ENCODE peak calls at places on chromosome 5, in seven cellular contexts. N is HCT116, D is HepG2, B is SK-N-SH, A is H1, C is K562, L is GM12878. M is an unnamed sample.

GRCh38 chr5:173919443-173919842 is 31.3 kb downstream of the CPEB4 start:
- DNase-seq in N (no peak), D (peak; percentile 68), B (no peak), A (no peak), C (no peak), L (no peak), M (peak; percentile 46)

GRCh38 chr5:100777680-100778281 is 125.3 kb downstream of the ST8SIA4 start:
- DNase-seq in N (peak; percentile 29), D (no peak), B (no peak), A (no peak), C (peak; percentile 1), L (peak; percentile 80), M (no peak)

GRCh38 chr5:177265395-177265794 is 38.1 kb downstream of the RAB24 start:
- DNase-seq in N (no peak), D (no peak), B (no peak), A (no peak), C (no peak), L (no peak), M (no peak)

GRCh38 chr5:99019812-99020697 is 91.2 kb upstream of the CHD1 start:
- DNase-seq in N (peak; percentile 65), D (peak; percentile 59), B (no peak), A (no peak), C (peak; percentile 59), L (no peak), M (peak; percentile 61)

GRCh38 chr5:307794-308579 is 13.5 kb upstream of the AHRR start:
- DNase-seq in N (no peak), D (no peak), B (no peak), A (no peak), C (no peak), L (no peak), M (no peak)

GRCh38 chr5:64807505-64807904 is 38.8 kb downstream of the CWC27 start:
- DNase-seq in N (no peak), D (no peak), B (no peak), A (no peak), C (no peak), L (no peak), M (no peak)

GRCh38 chr5:3912790-3913189 is 317.2 kb downstream of the IRX1 start:
- DNase-seq in N (no peak), D (no peak), B (no peak), A (no peak), C (no peak), L (no peak), M (no peak)

GRCh38 chr5:128551476-128551875 is 13.4 kb upstream of the FBN2 start:
- DNase-seq in N (no peak), D (no peak), B (no peak), A (no peak), C (no peak), L (no peak), M (no peak)

GRCh38 chr5:137563646-137564474 is 64.7 kb upstream of the SPOCK1 start:
- DNase-seq in N (no peak), D (no peak), B (peak; percentile 61), A (no peak), C (no peak), L (no peak), M (no peak)

GRCh38 chr5:180090769-180091546 is 19.4 kb upstream of the RNF130 start:
- DNase-seq in N (peak; percentile 64), D (peak; percentile 52), B (no peak), A (peak; percentile 72), C (peak; percentile 62), L (no peak), M (no peak)

GRCh38 chr5:171314728-171315385 is 5.8 kb downstream of the TLX3 start:
- DNase-seq in N (no peak), D (no peak), B (no peak), A (peak; percentile 65), C (no peak), L (no peak), M (no peak)

GRCh38 chr5:180324633-180324955 is 28.5 kb downstream of the GFPT2 start:
- DNase-seq in N (no peak), D (no peak), B (no peak), A (no peak), C (no peak), L (no peak), M (no peak)

GRCh38 chr5:100826133-100826532 is 76.9 kb downstream of the ST8SIA4 start:
- DNase-seq in N (no peak), D (no peak), B (no peak), A (no peak), C (no peak), L (peak; percentile 69), M (no peak)

GRCh38 chr5:126594077-126594476 is 942 bp downstream of the ALDH7A1 start:
- DNase-seq in N (no peak), D (no peak), B (no peak), A (no peak), C (no peak), L (no peak), M (peak; percentile 5)
- TF ChIP-seq SIN3A in N (no peak), D (no peak), B (no peak), A (no peak), C (no peak), L (no peak), M (no peak)

DNA sequence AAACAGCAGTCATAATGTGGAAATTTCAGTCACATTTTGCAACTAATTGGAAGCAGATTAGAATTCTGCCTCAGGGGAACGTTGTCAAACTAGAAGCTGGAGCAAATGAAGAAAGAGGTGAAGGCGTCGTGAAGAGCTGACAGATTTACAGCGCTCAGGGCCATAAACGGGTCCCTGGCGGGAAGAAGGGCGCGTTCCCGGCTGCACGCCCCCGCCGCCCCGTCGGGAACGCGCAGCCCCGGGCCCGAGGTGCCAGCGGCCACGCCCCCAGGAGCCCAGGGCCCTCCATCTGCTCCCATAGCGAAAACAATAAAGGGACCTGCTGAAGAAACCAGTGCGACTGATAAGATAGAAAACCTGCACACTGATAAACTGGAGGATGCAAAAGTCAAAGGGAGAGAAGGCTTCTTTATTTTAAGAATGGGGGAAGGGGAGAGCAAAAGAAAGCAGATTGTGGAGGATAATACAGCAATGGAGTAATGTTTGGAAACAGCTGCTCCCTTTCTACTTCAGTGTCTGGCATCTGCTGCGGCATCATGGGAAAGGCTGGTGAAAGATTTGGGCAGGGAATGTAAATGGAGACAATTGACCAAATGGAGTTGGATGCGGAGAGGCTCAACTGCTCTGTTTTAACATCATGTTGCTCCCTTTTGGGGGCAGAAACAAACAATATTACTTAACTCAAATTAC is 11.1 kb downstream of the ZNF608 start:
- DNase-seq in N (no peak), D (no peak), B (peak; percentile 80), A (peak; percentile 76), C (peak; percentile 55), L (no peak), M (no peak)
- TF ChIP-seq SIN3A in N (no peak), D (no peak), B (no peak), A (peak; percentile 48), C (no peak), L (no peak), M (no peak)

DNA sequence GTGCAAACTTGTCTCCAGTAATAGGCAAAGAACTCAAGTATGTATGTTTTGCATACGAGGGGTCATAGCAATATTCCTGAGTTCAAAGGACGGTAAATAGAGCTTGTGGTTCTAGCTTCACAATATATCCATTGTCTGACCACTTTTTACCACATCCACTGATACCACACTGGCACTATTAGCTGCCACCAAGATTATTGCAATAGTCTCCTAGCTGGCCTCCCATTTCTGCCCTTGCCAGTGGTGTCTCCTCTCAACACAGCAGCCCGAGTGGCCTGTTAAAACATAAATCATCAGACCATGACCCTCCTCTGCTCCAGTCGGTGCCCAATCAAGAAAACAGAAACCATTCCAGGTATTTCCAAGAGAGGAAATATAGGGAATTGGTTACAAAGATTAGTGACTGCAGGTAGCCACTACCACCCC is 17.0 kb downstream of the GRXCR2 start:
- DNase-seq in N (no peak), D (peak; percentile 65), B (no peak), A (no peak), C (no peak), L (no peak), M (no peak)
- TF ChIP-seq SIN3A in N (no peak), D (no peak), B (no peak), A (no peak), C (no peak), L (no peak), M (no peak)

GRCh38 chr5:149563461-149563860 is 12.2 kb upstream of the CSNK1A1 start:
- DNase-seq in N (no peak), D (no peak), B (no peak), A (no peak), C (no peak), L (no peak), M (peak; percentile 51)
- TF ChIP-seq SIN3A in N (no peak), D (no peak), B (no peak), A (no peak), C (no peak), L (no peak), M (no peak)

DNA sequence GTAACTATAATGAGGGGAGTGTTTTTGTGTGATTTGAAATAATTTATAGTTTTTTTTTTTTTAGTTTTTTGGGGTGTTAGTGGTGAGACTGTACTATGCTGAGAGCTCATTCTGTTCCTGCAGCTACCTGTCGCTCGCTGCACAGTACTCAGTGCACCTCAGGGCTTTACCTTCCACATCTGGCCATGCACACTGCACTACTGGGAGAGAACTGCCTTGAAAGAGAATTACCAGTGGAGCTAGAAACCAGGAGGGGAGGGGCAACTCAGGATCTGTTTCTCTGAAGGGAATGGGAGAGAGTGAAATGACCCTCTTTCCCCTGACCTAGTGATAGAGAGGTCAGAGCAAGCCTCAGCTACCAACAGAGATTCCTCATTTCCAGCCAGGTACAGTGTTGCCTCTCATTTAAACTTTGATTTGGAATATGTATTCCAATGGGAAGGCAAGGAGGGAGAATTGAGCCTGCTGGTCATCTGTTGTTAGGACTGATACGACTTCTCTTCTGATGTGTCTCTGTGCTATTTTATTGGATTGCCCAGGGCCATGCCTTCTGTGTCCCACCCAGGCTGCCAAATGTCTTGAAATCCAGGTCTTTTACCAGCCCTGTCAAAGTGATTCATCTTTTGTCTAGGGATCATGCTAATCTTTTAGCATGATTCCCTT is 8.9 kb downstream of the ATG10 start:
- DNase-seq in N (no peak), D (no peak), B (peak; percentile 58), A (no peak), C (no peak), L (no peak), M (no peak)
- TF ChIP-seq SIN3A in N (no peak), D (no peak), B (no peak), A (no peak), C (no peak), L (no peak), M (no peak)